ENCODE peak calls at places on chromosomes 2 and 18, in ten cellular contexts. Q is GM23248; S is vagina; Y is adrenal gland; U is OCI-LY7; M is heart right ventricle; J is heart left ventricle; E is A673; F is CD8-positive, alpha-beta memory T cell; G is SK-N-SH. N is an unnamed sample.

GRCh38 chr2:72827999-72828646 is 2.3 kb upstream of the EXOC6B start:
- DNase-seq in Q (peak; percentile 28), S (no peak), Y (no peak), U (no peak), M (no peak), J (no peak), E (no peak), F (no peak), G (no peak), N (no peak)

GRCh38 chr2:219119422-219120043 is 41.1 kb downstream of the NHEJ1 start:
- DNase-seq in Q (peak; percentile 70), S (no peak), Y (peak; percentile 68), U (peak; percentile 62), M (peak; percentile 39), J (peak; percentile 72), E (peak; percentile 72), F (peak; percentile 21), G (peak; percentile 77), N (peak; percentile 81)

GRCh38 chr2:157291018-157291417 is 33.5 kb downstream of the GALNT5 start:
- DNase-seq in Q (no peak), S (no peak), Y (no peak), U (no peak), M (no peak), J (no peak), E (no peak), F (no peak), G (no peak), N (no peak)

GRCh38 chr2:159571540-159572260 is 44.6 kb downstream of the BAZ2B start:
- DNase-seq in Q (no peak), S (no peak), Y (no peak), U (no peak), M (no peak), J (no peak), E (no peak), F (no peak), G (no peak), N (no peak)

GRCh38 chr2:96769816-96770215 is 9.1 kb downstream of the CNNM4 start:
- DNase-seq in Q (peak; percentile 30), S (no peak), Y (peak; percentile 22), U (no peak), M (peak; percentile 69), J (peak; percentile 90), E (no peak), F (no peak), G (peak; percentile 66), N (peak; percentile 73)

GRCh38 chr2:207107551-207107950 is 58.2 kb downstream of the KLF7 start:
- DNase-seq in Q (no peak), S (no peak), Y (no peak), U (no peak), M (no peak), J (no peak), E (no peak), F (no peak), G (peak; percentile 55), N (peak; percentile 59)

GRCh38 chr2:100004348-100004884 is 138.0 kb downstream of the AFF3 start:
- DNase-seq in Q (no peak), S (no peak), Y (no peak), U (no peak), M (no peak), J (no peak), E (no peak), F (no peak), G (no peak), N (no peak)

GRCh38 chr2:99818842-99819241 is 323.5 kb downstream of the AFF3 start:
- DNase-seq in Q (peak; percentile 19), S (no peak), Y (no peak), U (peak; percentile 62), M (no peak), J (no peak), E (no peak), F (no peak), G (peak; percentile 30), N (no peak)

GRCh38 chr18:59866551-59866950 is 33.2 kb upstream of the PMAIP1 start:
- DNase-seq in Q (no peak), S (no peak), Y (no peak), U (no peak), M (no peak), J (no peak), E (no peak), F (no peak), G (no peak), N (no peak)

GRCh38 chr18:59864446-59864764 is 35.4 kb upstream of the PMAIP1 start:
- DNase-seq in Q (no peak), S (no peak), Y (no peak), U (no peak), M (no peak), J (no peak), E (no peak), F (no peak), G (no peak), N (no peak)

GRCh38 chr18:59865241-59865986 is 34.4 kb upstream of the PMAIP1 start:
- DNase-seq in Q (no peak), S (no peak), Y (no peak), U (no peak), M (no peak), J (no peak), E (no peak), F (no peak), G (no peak), N (no peak)

GRCh38 chr18:59861963-59862819 is 37.6 kb upstream of the PMAIP1 start:
- DNase-seq in Q (no peak), S (no peak), Y (no peak), U (peak; percentile 76), M (no peak), J (no peak), E (no peak), F (no peak), G (no peak), N (no peak)

DNA sequence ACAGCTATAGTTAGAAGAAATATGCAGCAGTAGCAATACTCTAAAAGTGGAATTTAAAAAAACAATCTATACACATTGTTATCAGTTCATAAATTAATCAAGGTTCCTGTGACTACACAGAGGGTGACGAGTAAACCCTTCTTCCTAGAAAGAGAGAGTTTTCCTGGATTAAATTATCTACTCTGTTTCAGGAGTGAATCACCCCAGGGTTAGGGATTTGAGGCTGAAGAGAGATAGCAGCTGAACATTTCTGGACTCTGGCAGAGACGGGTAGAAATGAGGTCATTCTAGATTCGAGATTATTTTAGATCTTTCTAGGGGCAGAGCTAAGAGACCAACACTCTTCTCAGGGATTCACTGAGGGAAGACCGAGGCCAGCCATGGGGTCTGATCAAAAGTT is 38.8 kb upstream of the PMAIP1 start:
- DNase-seq in Q (peak; percentile 52), S (no peak), Y (no peak), U (no peak), M (no peak), J (no peak), E (no peak), F (no peak), G (no peak), N (no peak)
- H3K4me1 ChIP-seq in Q (no peaks in the 10 kb centered on the region), S (no peaks in the 10 kb centered on the region), Y (no peaks in the 10 kb centered on the region), U (peaks cover 90% of the 10 kb centered on the region), M (no peaks in the 10 kb centered on the region), J (no peaks in the 10 kb centered on the region), E (no peaks in the 10 kb centered on the region), F (no peaks in the 10 kb centered on the region), G (no peaks in the 10 kb centered on the region), N (no peaks in the 10 kb centered on the region)

DNA sequence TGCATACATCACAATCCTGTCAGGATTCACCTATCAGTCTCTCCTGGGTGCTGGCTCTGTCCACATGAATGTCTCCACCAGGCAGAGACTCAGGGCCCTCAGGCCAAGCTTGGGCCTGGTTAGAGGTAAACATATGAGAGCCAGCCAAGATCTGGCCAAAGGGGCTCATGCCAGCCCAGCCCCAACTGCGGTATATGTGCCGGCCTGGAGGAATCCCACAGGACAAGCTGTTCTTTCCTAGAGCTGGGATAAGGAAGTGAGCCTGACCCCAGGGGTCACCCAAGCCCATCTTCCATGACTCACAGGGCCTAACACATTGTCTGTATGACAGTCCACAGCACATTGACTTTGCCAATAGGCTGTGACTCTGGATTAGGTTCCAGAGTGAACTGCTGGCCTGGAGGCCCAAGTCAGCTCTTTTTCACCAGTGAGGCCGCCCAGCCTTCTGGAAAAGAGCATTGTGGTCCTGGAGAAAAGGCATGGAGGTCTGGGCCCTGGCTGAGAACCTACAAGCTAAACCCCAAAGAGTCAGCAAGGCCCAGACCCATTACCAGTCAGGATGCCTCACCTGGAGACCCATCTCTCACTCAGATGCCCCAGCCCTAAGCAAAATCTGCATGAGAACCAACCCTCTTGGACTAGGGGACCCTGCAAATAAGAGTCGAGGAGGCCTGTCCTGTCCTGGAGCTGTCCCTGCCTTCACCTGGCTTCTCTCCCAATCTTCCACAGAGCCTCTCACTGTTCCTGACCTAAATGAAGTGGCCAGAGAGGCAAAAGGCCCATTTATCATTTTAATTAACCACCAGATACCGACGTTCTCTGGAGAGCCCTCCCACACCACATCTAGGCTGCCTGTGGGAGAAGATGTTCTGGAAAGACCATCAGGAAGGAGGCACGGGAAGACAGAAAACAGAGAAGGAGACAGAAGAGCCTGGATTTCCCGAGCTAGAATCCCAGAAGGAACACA is 120.9 kb upstream of the PKDCC start:
- DNase-seq in Q (peak; percentile 52), S (no peak), Y (peak; percentile 35), U (no peak), M (no peak), J (no peak), E (no peak), F (no peak), G (no peak), N (no peak)
- H3K4me1 ChIP-seq in Q (peaks cover 27% of the 10 kb centered on the region), S (peaks cover 48% of the 10 kb centered on the region), Y (peaks cover 28% of the 10 kb centered on the region), U (no peaks in the 10 kb centered on the region), M (peaks cover 23% of the 10 kb centered on the region), J (peaks cover 4% of the 10 kb centered on the region), E (peaks cover 12% of the 10 kb centered on the region), F (no peaks in the 10 kb centered on the region), G (no peaks in the 10 kb centered on the region), N (peaks cover 61% of the 10 kb centered on the region)

GRCh38 chr18:55420665-55420964 is 167.4 kb downstream of the TCF4 start:
- DNase-seq in Q (no peak), S (no peak), Y (no peak), U (peak; percentile 59), M (no peak), J (no peak), E (no peak), F (no peak), G (no peak), N (no peak)

GRCh38 chr18:55416791-55417190 is 171.2 kb downstream of the TCF4 start:
- DNase-seq in Q (no peak), S (no peak), Y (no peak), U (no peak), M (no peak), J (no peak), E (no peak), F (no peak), G (peak; percentile 42), N (no peak)

GRCh38 chr18:55419939-55420664 is 167.9 kb downstream of the TCF4 start:
- DNase-seq in Q (peak; percentile 65), S (no peak), Y (no peak), U (no peak), M (no peak), J (no peak), E (no peak), F (no peak), G (no peak), N (no peak)

GRCh38 chr18:55419132-55419938 is 168.7 kb downstream of the TCF4 start:
- DNase-seq in Q (peak; percentile 36), S (no peak), Y (no peak), U (no peak), M (no peak), J (no peak), E (no peak), F (no peak), G (no peak), N (no peak)

GRCh38 chr18:55418439-55418838 is 169.6 kb downstream of the TCF4 start:
- DNase-seq in Q (no peak), S (no peak), Y (no peak), U (no peak), M (no peak), J (no peak), E (no peak), F (no peak), G (no peak), N (no peak)
- H3K4me1 ChIP-seq in Q (peaks cover 66% of the 10 kb centered on the region), S (peaks cover 48% of the 10 kb centered on the region), Y (peaks cover 14% of the 10 kb centered on the region), U (peaks cover 59% of the 10 kb centered on the region), M (peaks cover 3% of the 10 kb centered on the region), J (peaks cover 9% of the 10 kb centered on the region), E (peaks cover 78% of the 10 kb centered on the region), F (no peaks in the 10 kb centered on the region), G (peaks cover 47% of the 10 kb centered on the region), N (no peaks in the 10 kb centered on the region)

GRCh38 chr2:144441711-144442141 is 78.2 kb downstream of the ZEB2 start:
- DNase-seq in Q (no peak), S (no peak), Y (no peak), U (no peak), M (no peak), J (no peak), E (no peak), F (no peak), G (no peak), N (no peak)
- H3K4me1 ChIP-seq in Q (peaks cover 19% of the 10 kb centered on the region), S (peaks cover 43% of the 10 kb centered on the region), Y (peaks cover 88% of the 10 kb centered on the region), U (no peaks in the 10 kb centered on the region), M (peaks cover 29% of the 10 kb centered on the region), J (no peaks in the 10 kb centered on the region), E (peaks cover 75% of the 10 kb centered on the region), F (no peaks in the 10 kb centered on the region), G (peaks cover 15% of the 10 kb centered on the region), N (no peaks in the 10 kb centered on the region)